ENCODE peak calls at places on chromosomes 2 and 18, in nine cellular contexts. F is fibroblast of lung; T is A673; X is effector CD4-positive, alpha-beta T cell; O is CD8-positive, alpha-beta memory T cell; I is T-helper 9 cell; U is myocyte; A is SW480; S is HS-5. V is an unnamed sample.

GRCh38 chr2:27701676-27702075 is 38.0 kb downstream of the SLC4A1AP start:
- DNase-seq in F (peak), T (peak), X (no peak), O (no peak), I (no peak), U (peak), A (peak), S (no peak), V (no peak)

GRCh38 chr2:227503433-227504406 is 31.8 kb downstream of the AGFG1 start:
- DNase-seq in F (peak), T (no peak), X (no peak), O (no peak), I (no peak), U (peak), A (peak), S (peak), V (peak)

GRCh38 chr2:19664651-19665050 is 237.1 kb downstream of the TTC32 start:
- DNase-seq in F (peak), T (no peak), X (no peak), O (no peak), I (no peak), U (no peak), A (peak), S (no peak), V (no peak)

GRCh38 chr2:160715428-160715827 is 221.8 kb upstream of the RBMS1 start:
- DNase-seq in F (no peak), T (peak), X (no peak), O (no peak), I (no peak), U (no peak), A (no peak), S (no peak), V (no peak)

GRCh38 chr2:160719116-160719515 is 225.5 kb upstream of the RBMS1 start:
- DNase-seq in F (peak), T (no peak), X (no peak), O (no peak), I (no peak), U (peak), A (peak), S (no peak), V (no peak)

GRCh38 chr2:32617790-32618189 is 10.1 kb upstream of the TTC27 start:
- DNase-seq in F (no peak), T (no peak), X (no peak), O (no peak), I (no peak), U (no peak), A (no peak), S (no peak), V (no peak)

GRCh38 chr18:35376742-35377695 is at the start of gene ZNF396:
- DNase-seq in F (peak), T (peak), X (peak), O (peak), I (peak), U (peak), A (peak), S (no peak), V (peak)

GRCh38 chr18:3920832-3921231 is 470.9 kb downstream of the TGIF1 start:
- DNase-seq in F (no peak), T (no peak), X (no peak), O (no peak), I (no peak), U (no peak), A (no peak), S (no peak), V (no peak)

GRCh38 chr2:236843061-236843460 is 242.6 kb upstream of the COPS8 start:
- DNase-seq in F (no peak), T (no peak), X (no peak), O (no peak), I (no peak), U (no peak), A (no peak), S (no peak), V (no peak)

GRCh38 chr2:117137371-117137770 is 677.1 kb upstream of the DDX18 start:
- DNase-seq in F (no peak), T (no peak), X (no peak), O (no peak), I (no peak), U (no peak), A (peak), S (no peak), V (no peak)

GRCh38 chr2:75389271-75389670 is 171.5 kb downstream of the EVA1A start:
- DNase-seq in F (no peak), T (no peak), X (no peak), O (no peak), I (no peak), U (no peak), A (no peak), S (no peak), V (no peak)

GRCh38 chr2:149371476-149371875 is 41.1 kb downstream of the LYPD6 start:
- DNase-seq in F (no peak), T (no peak), X (no peak), O (no peak), I (no peak), U (no peak), A (no peak), S (no peak), V (no peak)

GRCh38 chr2:158009425-158009824 is 92.3 kb upstream of the UPP2 start:
- DNase-seq in F (peak), T (no peak), X (no peak), O (no peak), I (no peak), U (no peak), A (no peak), S (no peak), V (no peak)

GRCh38 chr2:85926931-85927527 is 38.2 kb upstream of the ST3GAL5 start:
- DNase-seq in F (no peak), T (no peak), X (no peak), O (no peak), I (no peak), U (no peak), A (no peak), S (no peak), V (no peak)

V was measured in SK-MEL-5.